ENCODE peak calls at places on chromosomes 13 and 19, in ten cellular contexts. J is tibial nerve, G is IMR-90, B is prostate gland, H is uterus, I is heart left ventricle, Z is body of pancreas, W is sigmoid colon, U is suprapubic skin, M is right lobe of liver. C is an unnamed sample.

GRCh38 chr19:19475845-19476828 is 39.2 kb downstream of the TSSK6 start:
- DNase-seq in M (no peak), H (no peak), I (no peak), W (no peak), Z (no peak), J (no peak), B (no peak), U (peak; percentile 64), G (no peak), C (no peak)

GRCh38 chr13:73428706-73429105 is 369.9 kb downstream of the KLF5 start:
- DNase-seq in G (no peak), H (no peak), J (no peak), Z (no peak), I (no peak), U (no peak), M (no peak), W (no peak), B (no peak), C (no peak)

GRCh38 chr13:99063952-99064351 is 86.1 kb upstream of the DOCK9 start:
- DNase-seq in Z (no peak), B (no peak), W (no peak), M (no peak), I (no peak), U (no peak), G (peak; percentile 35), H (no peak), J (no peak), C (no peak)

GRCh38 chr13:38417727-38418126 is 68.1 kb downstream of the UFM1 start:
- DNase-seq in U (no peak), B (no peak), H (no peak), W (no peak), M (no peak), I (no peak), G (peak; percentile 1), Z (no peak), J (no peak), C (no peak)

GRCh38 chr13:66974889-66975288 is 255.2 kb downstream of the PCDH9 start:
- DNase-seq in I (no peak), J (no peak), W (no peak), G (no peak), U (no peak), B (no peak), Z (no peak), M (no peak), H (no peak), C (no peak)

GRCh38 chr19:30226464-30227070 is 145.6 kb upstream of the ZNF536 start:
- DNase-seq in Z (no peak), J (no peak), I (no peak), U (no peak), M (no peak), H (no peak), G (no peak), B (no peak), W (no peak), C (no peak)

GRCh38 chr13:110134801-110135200 is 172.2 kb downstream of the COL4A1 start:
- DNase-seq in M (no peak), H (no peak), J (no peak), Z (no peak), U (no peak), G (no peak), I (peak; percentile 47), B (no peak), W (no peak), C (no peak)

GRCh38 chr19:8087876-8088275 is 35.3 kb downstream of the CCL25 start:
- DNase-seq in B (no peak), H (no peak), W (no peak), G (no peak), M (no peak), J (no peak), Z (no peak), I (no peak), U (no peak), C (no peak)

GRCh38 chr13:106496072-106496997 is 39.1 kb downstream of the EFNB2 start:
- DNase-seq in I (no peak), W (no peak), B (no peak), Z (no peak), J (no peak), G (no peak), H (peak; percentile 58), M (no peak), U (no peak), C (no peak)
- H3K4me1 ChIP-seq in I (peaks cover 11% of the 10 kb centered on the region), W (no peaks in the 10 kb centered on the region), B (no peaks in the 10 kb centered on the region), Z (no peaks in the 10 kb centered on the region), J (peaks cover 61% of the 10 kb centered on the region), G (no peaks in the 10 kb centered on the region), H (no peaks in the 10 kb centered on the region), M (no peaks in the 10 kb centered on the region), U (peaks cover 14% of the 10 kb centered on the region), C (no peaks in the 10 kb centered on the region)

GRCh38 chr13:51637852-51638496 is 53.7 kb downstream of the WDFY2 start:
- DNase-seq in M (no peak), B (no peak), U (no peak), I (no peak), W (no peak), H (no peak), Z (no peak), G (no peak), J (no peak), C (no peak)

GRCh38 chr13:51635137-51635878 is 51.0 kb downstream of the WDFY2 start:
- DNase-seq in U (no peak), W (no peak), B (no peak), G (no peak), J (no peak), Z (no peak), M (no peak), H (no peak), I (no peak), C (no peak)

GRCh38 chr13:51638497-51638871 is 54.2 kb downstream of the WDFY2 start:
- DNase-seq in H (no peak), G (no peak), B (no peak), Z (no peak), I (no peak), M (no peak), J (no peak), U (no peak), W (no peak), C (no peak)

GRCh38 chr13:51639171-51639570 is 54.9 kb downstream of the WDFY2 start:
- DNase-seq in Z (no peak), H (no peak), U (no peak), I (no peak), W (no peak), M (no peak), J (no peak), G (peak; percentile 11), B (no peak), C (no peak)

DNA sequence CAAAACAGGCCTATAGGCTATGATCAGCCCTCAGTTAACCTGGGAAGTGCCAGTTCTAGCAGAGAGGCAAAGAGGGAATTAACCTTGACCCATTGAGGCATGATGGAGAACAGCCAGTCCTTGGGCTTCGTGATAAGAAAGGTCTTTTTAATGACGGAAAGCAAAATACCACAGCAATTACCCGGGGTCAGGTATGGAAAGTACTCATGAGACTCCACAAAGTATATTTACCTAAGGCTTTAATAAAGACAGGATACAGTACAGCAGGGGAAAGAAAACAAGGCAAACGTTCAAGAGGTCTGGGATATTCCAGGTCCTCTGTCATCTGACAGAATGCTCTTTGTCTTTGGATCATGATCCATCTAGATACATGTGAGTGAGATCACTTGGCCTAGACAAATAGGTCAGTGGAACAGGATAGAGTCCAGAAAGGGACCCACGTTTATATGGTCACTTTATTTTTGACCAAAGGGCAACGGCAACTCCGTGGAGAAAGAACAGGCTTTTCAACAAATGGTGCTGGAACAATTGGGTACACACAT is 52.2 kb downstream of the WDFY2 start:
- DNase-seq in B (peak; percentile 23), J (no peak), W (no peak), I (no peak), G (no peak), H (no peak), Z (no peak), U (no peak), M (no peak), C (no peak)
- TF ChIP-seq CTCF in B (no peak), J (no peak), W (no peak), I (no peak), G (no peak), H (no peak), Z (no peak), U (no peak), M (no peak), C (no peak)

DNA sequence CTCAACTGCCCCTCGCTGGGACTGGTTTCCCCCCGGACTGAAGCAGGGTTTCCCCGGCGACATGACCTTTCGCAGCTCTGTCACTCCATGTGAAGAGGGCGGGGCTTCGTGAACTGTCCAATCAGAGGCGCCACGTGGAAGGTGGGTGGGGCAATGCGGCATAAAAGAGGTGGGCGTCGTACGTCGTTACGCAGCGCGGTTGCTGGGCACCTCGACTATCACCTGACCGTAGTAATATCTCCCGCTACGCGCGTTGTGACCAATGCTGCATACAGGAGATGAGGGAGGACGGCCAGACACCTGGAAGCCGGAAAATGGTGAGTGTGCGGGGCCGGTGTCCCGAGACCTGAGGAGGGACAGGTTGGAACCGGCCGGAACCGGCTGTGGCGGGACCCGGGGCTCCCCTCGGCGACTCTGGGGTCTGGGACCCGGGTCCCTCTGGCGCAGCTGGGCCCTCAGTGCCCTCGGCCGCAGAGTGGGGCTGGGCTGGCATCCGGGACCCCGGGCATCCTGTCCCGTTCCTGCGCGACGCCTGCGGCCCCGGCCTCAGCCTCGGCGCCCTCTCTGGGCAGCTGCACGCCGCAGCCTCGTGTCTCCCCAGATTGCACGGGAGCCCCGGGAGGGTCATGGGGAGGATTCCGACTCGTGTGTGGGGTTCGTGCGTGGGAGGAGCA is 32.1 kb downstream of the ZNF136 start:
- DNase-seq in Z (peak; percentile 97), U (peak; percentile 86), H (peak; percentile 81), W (peak; percentile 94), B (peak; percentile 90), I (peak; percentile 92), J (peak; percentile 44), M (peak; percentile 72), G (peak; percentile 6), C (peak; percentile 93)
- TF ChIP-seq POLR2A in Z (peak; percentile 88), U (no peak), H (peak; percentile 64), W (peak; percentile 12), B (peak; percentile 80), I (peak; percentile 59), J (no peak), M (no peak), G (no peak), C (no peak)

DNA sequence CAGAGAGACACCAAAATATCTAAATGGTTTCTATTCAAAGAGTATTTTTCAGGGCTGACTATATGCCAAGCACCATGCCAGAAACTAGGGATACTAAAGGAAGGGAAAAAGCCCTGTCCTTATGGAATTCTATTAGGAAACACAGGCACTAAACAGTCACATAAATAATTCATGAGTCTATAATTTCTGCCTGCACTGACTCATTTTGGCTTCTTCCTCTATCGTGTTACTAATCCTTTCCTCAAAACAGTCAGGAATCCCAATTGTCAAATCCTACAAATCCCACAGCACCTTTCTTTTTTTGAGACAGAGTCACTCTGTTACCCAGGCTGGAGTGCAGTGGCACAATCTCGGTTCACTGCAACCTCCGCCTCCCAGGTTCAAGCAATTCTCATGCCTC is 29.2 kb downstream of the XPO4 start:
- DNase-seq in J (no peak), B (no peak), Z (no peak), M (no peak), G (peak; percentile 61), U (no peak), W (no peak), I (no peak), H (no peak), C (no peak)
- H3K4me1 ChIP-seq in J (peaks cover 11% of the 10 kb centered on the region), B (no peaks in the 10 kb centered on the region), Z (peaks cover 9% of the 10 kb centered on the region), M (peaks cover 3% of the 10 kb centered on the region), G (peaks cover 5% of the 10 kb centered on the region), U (peaks cover 7% of the 10 kb centered on the region), W (no peaks in the 10 kb centered on the region), I (no peaks in the 10 kb centered on the region), H (no peaks in the 10 kb centered on the region), C (no peaks in the 10 kb centered on the region)

GRCh38 chr13:47598340-47598911 is 402.6 kb downstream of the SUCLA2 start:
- DNase-seq in H (no peak), U (no peak), B (no peak), Z (no peak), M (no peak), J (no peak), W (no peak), G (peak; percentile 13), I (no peak), C (no peak)
- TF ChIP-seq CTCF in H (no peak), U (no peak), B (no peak), Z (peak; percentile 31), M (peak; percentile 47), J (no peak), W (no peak), G (peak; percentile 53), I (peak; percentile 35), C (no peak)

C was measured in breast epithelium.